ENCODE peak calls at places on chromosome 3, in four cellular contexts. T is T-helper 1 cell, R is HT1080, K is RPMI8226. Q is an unnamed sample.

GRCh38 chr3:156252656-156253055 is 132.3 kb downstream of the KCNAB1 start:
- DNase-seq in T (no peak), R (no peak), K (no peak), Q (peak)

GRCh38 chr3:161316006-161316689 is 55.2 kb downstream of the SPTSSB start:
- DNase-seq in T (no peak), R (peak), K (no peak), Q (no peak)

GRCh38 chr3:13013994-13014754 is 59.1 kb downstream of the IQSEC1 start:
- DNase-seq in T (peak), R (no peak), K (peak), Q (no peak)

GRCh38 chr3:69288161-69288895 is 97.6 kb downstream of the FRMD4B start:
- DNase-seq in T (no peak), R (no peak), K (no peak), Q (no peak)

GRCh38 chr3:128572644-128573105 is 77.9 kb downstream of the RPN1 start:
- DNase-seq in T (no peak), R (peak), K (peak), Q (no peak)

GRCh38 chr3:111774622-111775021 is 84.4 kb upstream of the PHLDB2 start:
- DNase-seq in T (no peak), R (no peak), K (no peak), Q (no peak)

GRCh38 chr3:116579843-116580242 is 129.7 kb upstream of the TUSC7 start:
- DNase-seq in T (no peak), R (no peak), K (peak), Q (peak)

GRCh38 chr3:159559771-159560170 is 428.9 kb upstream of the IL12A start:
- DNase-seq in T (no peak), R (no peak), K (no peak), Q (no peak)

GRCh38 chr3:182618981-182619591 is 174.2 kb upstream of the ATP11B start:
- DNase-seq in T (no peak), R (peak), K (peak), Q (peak)